ENCODE peak calls at places on chromosomes 2 and 18, in eight cellular contexts. One of them, this sample, is unnamed.

GRCh38 chr2:142893241-142893640 is 15.8 kb downstream of the KYNU start:
- DNase-seq in neural progenitor cell: no peak
- DNase-seq in type B pancreatic cell: no peak
- DNase-seq in activated B cell treated with CpG ODN at 0.5 μM for 24 hours: no peak
- DNase-seq in upper lobe of right lung: no peak
- DNase-seq in endodermal cell: no peak
- DNase-seq in DND-41: no peak
- DNase-seq in epithelial cell of proximal tubule: no peak
- DNase-seq in this sample: no peak

GRCh38 chr2:133581027-133581760 is 12.9 kb upstream of the NCKAP5 start:
- DNase-seq in neural progenitor cell: no peak
- DNase-seq in type B pancreatic cell: no peak
- DNase-seq in activated B cell treated with CpG ODN at 0.5 μM for 24 hours: no peak
- DNase-seq in upper lobe of right lung: no peak
- DNase-seq in endodermal cell: peak; percentile 68
- DNase-seq in DND-41: no peak
- DNase-seq in epithelial cell of proximal tubule: no peak
- DNase-seq in this sample: no peak

GRCh38 chr2:130768191-130768855 is 13.0 kb downstream of the AMER3 start:
- DNase-seq in neural progenitor cell: no peak
- DNase-seq in type B pancreatic cell: no peak
- DNase-seq in activated B cell treated with CpG ODN at 0.5 μM for 24 hours: no peak
- DNase-seq in upper lobe of right lung: no peak
- DNase-seq in endodermal cell: peak; percentile 67
- DNase-seq in DND-41: no peak
- DNase-seq in epithelial cell of proximal tubule: no peak
- DNase-seq in this sample: no peak

GRCh38 chr2:183950673-183951072 is 647.7 kb upstream of the ZNF804A start:
- DNase-seq in neural progenitor cell: no peak
- DNase-seq in type B pancreatic cell: no peak
- DNase-seq in activated B cell treated with CpG ODN at 0.5 μM for 24 hours: no peak
- DNase-seq in upper lobe of right lung: no peak
- DNase-seq in endodermal cell: no peak
- DNase-seq in DND-41: no peak
- DNase-seq in epithelial cell of proximal tubule: no peak
- DNase-seq in this sample: no peak

GRCh38 chr2:55232863-55233657 is 572 bp downstream of the RPS27A start:
- DNase-seq in neural progenitor cell: peak; percentile 34
- DNase-seq in type B pancreatic cell: no peak
- DNase-seq in activated B cell treated with CpG ODN at 0.5 μM for 24 hours: peak; percentile 55
- DNase-seq in upper lobe of right lung: peak; percentile 79
- DNase-seq in endodermal cell: peak; percentile 48
- DNase-seq in DND-41: peak; percentile 40
- DNase-seq in epithelial cell of proximal tubule: no peak
- DNase-seq in this sample: peak; percentile 39

GRCh38 chr18:46268662-46269061 is 164.5 kb downstream of the HAUS1 start:
- DNase-seq in neural progenitor cell: no peak
- DNase-seq in type B pancreatic cell: no peak
- DNase-seq in activated B cell treated with CpG ODN at 0.5 μM for 24 hours: no peak
- DNase-seq in upper lobe of right lung: no peak
- DNase-seq in endodermal cell: no peak
- DNase-seq in DND-41: no peak
- DNase-seq in epithelial cell of proximal tubule: no peak
- DNase-seq in this sample: no peak

GRCh38 chr18:58863539-58864145 is 1.0 kb upstream of the ZNF532 start:
- DNase-seq in neural progenitor cell: peak; percentile 87
- DNase-seq in type B pancreatic cell: peak; percentile 74
- DNase-seq in activated B cell treated with CpG ODN at 0.5 μM for 24 hours: peak; percentile 61
- DNase-seq in upper lobe of right lung: peak; percentile 82
- DNase-seq in endodermal cell: peak; percentile 65
- DNase-seq in DND-41: no peak
- DNase-seq in epithelial cell of proximal tubule: no peak
- DNase-seq in this sample: peak; percentile 68

GRCh38 chr2:208359632-208359986 is 47.0 kb upstream of the PTH2R start:
- DNase-seq in neural progenitor cell: no peak
- DNase-seq in type B pancreatic cell: no peak
- DNase-seq in activated B cell treated with CpG ODN at 0.5 μM for 24 hours: no peak
- DNase-seq in upper lobe of right lung: peak; percentile 61
- DNase-seq in endodermal cell: peak; percentile 81
- DNase-seq in DND-41: no peak
- DNase-seq in epithelial cell of proximal tubule: no peak
- DNase-seq in this sample: peak; percentile 19

GRCh38 chr2:23522726-23523410 is 137.9 kb downstream of the KLHL29 start:
- DNase-seq in neural progenitor cell: no peak
- DNase-seq in type B pancreatic cell: no peak
- DNase-seq in activated B cell treated with CpG ODN at 0.5 μM for 24 hours: no peak
- DNase-seq in upper lobe of right lung: no peak
- DNase-seq in endodermal cell: no peak
- DNase-seq in DND-41: no peak
- DNase-seq in epithelial cell of proximal tubule: no peak
- DNase-seq in this sample: no peak

GRCh38 chr2:96089356-96090180 is 26.8 kb downstream of the ADRA2B start:
- DNase-seq in neural progenitor cell: peak; percentile 44
- DNase-seq in type B pancreatic cell: no peak
- DNase-seq in activated B cell treated with CpG ODN at 0.5 μM for 24 hours: no peak
- DNase-seq in upper lobe of right lung: peak; percentile 63
- DNase-seq in endodermal cell: no peak
- DNase-seq in DND-41: peak; percentile 1
- DNase-seq in epithelial cell of proximal tubule: no peak
- DNase-seq in this sample: no peak

GRCh38 chr2:232126301-232127085 is 165.0 kb downstream of the DIS3L2 start:
- DNase-seq in neural progenitor cell: no peak
- DNase-seq in type B pancreatic cell: no peak
- DNase-seq in activated B cell treated with CpG ODN at 0.5 μM for 24 hours: no peak
- DNase-seq in upper lobe of right lung: no peak
- DNase-seq in endodermal cell: no peak
- DNase-seq in DND-41: no peak
- DNase-seq in epithelial cell of proximal tubule: no peak
- DNase-seq in this sample: no peak

DNA sequence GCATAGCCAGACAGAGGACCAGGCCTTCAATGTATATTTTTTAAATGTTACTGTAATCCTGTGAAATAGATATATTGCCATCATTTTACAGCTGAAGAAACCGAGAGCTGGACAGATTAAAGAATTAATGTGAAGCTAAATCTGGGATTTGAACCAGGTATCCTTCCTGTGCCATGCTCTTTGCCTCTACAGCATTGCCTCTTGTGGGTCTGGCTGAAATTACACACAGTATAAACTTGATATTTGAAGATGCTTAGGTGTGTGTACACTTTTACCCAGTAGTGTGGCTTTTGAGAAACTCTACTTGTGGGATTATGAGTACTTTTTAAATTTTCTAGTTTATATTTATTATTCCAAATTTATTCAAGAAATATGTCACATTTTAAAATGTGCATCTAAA is 264.5 kb downstream of the CNTNAP5 start:
- DNase-seq in neural progenitor cell: no peak
- DNase-seq in type B pancreatic cell: no peak
- DNase-seq in activated B cell treated with CpG ODN at 0.5 μM for 24 hours: no peak
- DNase-seq in upper lobe of right lung: no peak
- DNase-seq in endodermal cell: no peak
- DNase-seq in DND-41: no peak
- DNase-seq in epithelial cell of proximal tubule: no peak
- DNase-seq in this sample: no peak
- TF ChIP-seq CTCF in neural progenitor cell: peak; percentile 12
- TF ChIP-seq CTCF in type B pancreatic cell: peak; percentile 26
- TF ChIP-seq CTCF in activated B cell treated with CpG ODN at 0.5 μM for 24 hours: no peak
- TF ChIP-seq CTCF in upper lobe of right lung: no peak
- TF ChIP-seq CTCF in endodermal cell: peak; percentile 60
- TF ChIP-seq CTCF in DND-41: no peak
- TF ChIP-seq CTCF in epithelial cell of proximal tubule: no peak
- TF ChIP-seq CTCF in this sample: no peak

GRCh38 chr18:75858754-75859153 is 431.3 kb upstream of the SMIM21 start:
- DNase-seq in neural progenitor cell: no peak
- DNase-seq in type B pancreatic cell: no peak
- DNase-seq in activated B cell treated with CpG ODN at 0.5 μM for 24 hours: no peak
- DNase-seq in upper lobe of right lung: no peak
- DNase-seq in endodermal cell: no peak
- DNase-seq in DND-41: no peak
- DNase-seq in epithelial cell of proximal tubule: no peak
- DNase-seq in this sample: no peak

GRCh38 chr18:75857558-75857957 is 430.1 kb upstream of the SMIM21 start:
- DNase-seq in neural progenitor cell: no peak
- DNase-seq in type B pancreatic cell: no peak
- DNase-seq in activated B cell treated with CpG ODN at 0.5 μM for 24 hours: no peak
- DNase-seq in upper lobe of right lung: no peak
- DNase-seq in endodermal cell: no peak
- DNase-seq in DND-41: no peak
- DNase-seq in epithelial cell of proximal tubule: no peak
- DNase-seq in this sample: no peak

GRCh38 chr18:75854808-75855207 is 427.3 kb upstream of the SMIM21 start:
- DNase-seq in neural progenitor cell: no peak
- DNase-seq in type B pancreatic cell: no peak
- DNase-seq in activated B cell treated with CpG ODN at 0.5 μM for 24 hours: no peak
- DNase-seq in upper lobe of right lung: no peak
- DNase-seq in endodermal cell: no peak
- DNase-seq in DND-41: no peak
- DNase-seq in epithelial cell of proximal tubule: no peak
- DNase-seq in this sample: no peak

GRCh38 chr18:75859533-75859932 is 432.0 kb upstream of the SMIM21 start:
- DNase-seq in neural progenitor cell: no peak
- DNase-seq in type B pancreatic cell: no peak
- DNase-seq in activated B cell treated with CpG ODN at 0.5 μM for 24 hours: no peak
- DNase-seq in upper lobe of right lung: no peak
- DNase-seq in endodermal cell: no peak
- DNase-seq in DND-41: no peak
- DNase-seq in epithelial cell of proximal tubule: no peak
- DNase-seq in this sample: no peak

GRCh38 chr18:75854174-75854573 is 426.7 kb upstream of the SMIM21 start:
- DNase-seq in neural progenitor cell: peak; percentile 18
- DNase-seq in type B pancreatic cell: no peak
- DNase-seq in activated B cell treated with CpG ODN at 0.5 μM for 24 hours: no peak
- DNase-seq in upper lobe of right lung: no peak
- DNase-seq in endodermal cell: peak; percentile 80
- DNase-seq in DND-41: peak; percentile 30
- DNase-seq in epithelial cell of proximal tubule: no peak
- DNase-seq in this sample: no peak
- TF ChIP-seq CTCF in neural progenitor cell: peak; percentile 59
- TF ChIP-seq CTCF in type B pancreatic cell: peak; percentile 58
- TF ChIP-seq CTCF in activated B cell treated with CpG ODN at 0.5 μM for 24 hours: no peak
- TF ChIP-seq CTCF in upper lobe of right lung: peak; percentile 30
- TF ChIP-seq CTCF in endodermal cell: peak; percentile 81
- TF ChIP-seq CTCF in DND-41: peak; percentile 59
- TF ChIP-seq CTCF in epithelial cell of proximal tubule: peak; percentile 41
- TF ChIP-seq CTCF in this sample: peak; percentile 19

DNA sequence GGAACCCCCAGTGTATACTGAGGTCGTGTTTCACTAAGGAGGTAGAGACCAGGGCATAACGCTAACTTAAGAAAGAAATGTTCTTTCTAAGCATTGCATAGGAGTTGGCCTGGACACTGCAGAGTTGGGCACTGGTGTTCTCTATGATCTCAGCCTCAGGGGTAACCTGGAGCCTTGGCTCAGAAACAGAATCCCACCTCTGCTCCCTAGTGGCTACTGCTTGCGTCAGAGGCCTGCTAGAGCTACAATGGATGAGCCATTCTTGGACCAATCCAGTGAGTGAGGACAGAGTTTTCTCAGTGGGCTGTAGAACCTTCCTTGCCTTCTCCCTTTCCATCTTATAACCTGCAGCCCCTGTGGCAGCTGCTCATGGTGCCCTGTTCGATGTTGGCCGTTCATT is 324.4 kb upstream of the CELF4 start:
- DNase-seq in neural progenitor cell: peak; percentile 9
- DNase-seq in type B pancreatic cell: no peak
- DNase-seq in activated B cell treated with CpG ODN at 0.5 μM for 24 hours: no peak
- DNase-seq in upper lobe of right lung: no peak
- DNase-seq in endodermal cell: peak; percentile 68
- DNase-seq in DND-41: no peak
- DNase-seq in epithelial cell of proximal tubule: no peak
- DNase-seq in this sample: no peak
- TF ChIP-seq CTCF in neural progenitor cell: peak; percentile 14
- TF ChIP-seq CTCF in type B pancreatic cell: no peak
- TF ChIP-seq CTCF in activated B cell treated with CpG ODN at 0.5 μM for 24 hours: no peak
- TF ChIP-seq CTCF in upper lobe of right lung: no peak
- TF ChIP-seq CTCF in endodermal cell: peak; percentile 65
- TF ChIP-seq CTCF in DND-41: no peak
- TF ChIP-seq CTCF in epithelial cell of proximal tubule: no peak
- TF ChIP-seq CTCF in this sample: no peak

GRCh38 chr2:112767693-112768380 is 3.4 kb upstream of the CKAP2L start:
- DNase-seq in neural progenitor cell: no peak
- DNase-seq in type B pancreatic cell: no peak
- DNase-seq in activated B cell treated with CpG ODN at 0.5 μM for 24 hours: no peak
- DNase-seq in upper lobe of right lung: no peak
- DNase-seq in endodermal cell: no peak
- DNase-seq in DND-41: no peak
- DNase-seq in epithelial cell of proximal tubule: no peak
- DNase-seq in this sample: no peak

GRCh38 chr2:112764071-112765044 is at the start of gene CKAP2L:
- DNase-seq in neural progenitor cell: peak; percentile 99
- DNase-seq in type B pancreatic cell: peak; percentile 94
- DNase-seq in activated B cell treated with CpG ODN at 0.5 μM for 24 hours: peak; percentile 87
- DNase-seq in upper lobe of right lung: peak; percentile 97
- DNase-seq in endodermal cell: peak; percentile 98
- DNase-seq in DND-41: peak; percentile 99
- DNase-seq in epithelial cell of proximal tubule: peak; percentile 71
- DNase-seq in this sample: peak; percentile 97

GRCh38 chr2:112765251-112765650 is 842 bp upstream of the CKAP2L start:
- DNase-seq in neural progenitor cell: no peak
- DNase-seq in type B pancreatic cell: no peak
- DNase-seq in activated B cell treated with CpG ODN at 0.5 μM for 24 hours: no peak
- DNase-seq in upper lobe of right lung: no peak
- DNase-seq in endodermal cell: no peak
- DNase-seq in DND-41: no peak
- DNase-seq in epithelial cell of proximal tubule: no peak
- DNase-seq in this sample: no peak

GRCh38 chr2:112772322-112772721 is 7.9 kb upstream of the CKAP2L start:
- DNase-seq in neural progenitor cell: no peak
- DNase-seq in type B pancreatic cell: no peak
- DNase-seq in activated B cell treated with CpG ODN at 0.5 μM for 24 hours: no peak
- DNase-seq in upper lobe of right lung: no peak
- DNase-seq in endodermal cell: no peak
- DNase-seq in DND-41: no peak
- DNase-seq in epithelial cell of proximal tubule: no peak
- DNase-seq in this sample: no peak

GRCh38 chr2:112768432-112768831 is 4.0 kb upstream of the CKAP2L start:
- DNase-seq in neural progenitor cell: no peak
- DNase-seq in type B pancreatic cell: no peak
- DNase-seq in activated B cell treated with CpG ODN at 0.5 μM for 24 hours: no peak
- DNase-seq in upper lobe of right lung: no peak
- DNase-seq in endodermal cell: no peak
- DNase-seq in DND-41: no peak
- DNase-seq in epithelial cell of proximal tubule: no peak
- DNase-seq in this sample: no peak
- TF ChIP-seq CTCF in neural progenitor cell: no peak
- TF ChIP-seq CTCF in type B pancreatic cell: peak; percentile 32
- TF ChIP-seq CTCF in activated B cell treated with CpG ODN at 0.5 μM for 24 hours: no peak
- TF ChIP-seq CTCF in upper lobe of right lung: no peak
- TF ChIP-seq CTCF in endodermal cell: peak; percentile 43
- TF ChIP-seq CTCF in DND-41: no peak
- TF ChIP-seq CTCF in epithelial cell of proximal tubule: no peak
- TF ChIP-seq CTCF in this sample: no peak

DNA sequence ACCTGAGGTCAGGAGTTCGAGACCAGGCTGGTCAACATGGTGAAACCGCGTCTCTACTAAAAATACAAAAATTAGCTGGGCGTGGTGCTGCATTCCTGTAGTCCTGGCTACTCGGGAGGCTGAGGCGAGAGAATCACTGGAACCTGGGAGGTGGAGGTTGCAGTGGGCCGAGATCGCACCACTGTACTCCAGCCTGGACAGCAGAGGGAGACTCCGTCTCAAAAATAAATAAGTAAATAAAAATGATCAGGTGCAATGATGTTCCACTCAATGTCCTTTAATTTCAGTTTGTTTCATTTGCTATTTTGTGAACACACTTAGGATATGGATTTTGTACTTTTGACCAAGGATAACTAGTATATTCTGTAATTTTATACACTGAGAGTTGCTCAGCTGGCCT is 9.3 kb downstream of the HADHA start:
- DNase-seq in neural progenitor cell: no peak
- DNase-seq in type B pancreatic cell: no peak
- DNase-seq in activated B cell treated with CpG ODN at 0.5 μM for 24 hours: no peak
- DNase-seq in upper lobe of right lung: no peak
- DNase-seq in endodermal cell: no peak
- DNase-seq in DND-41: no peak
- DNase-seq in epithelial cell of proximal tubule: no peak
- DNase-seq in this sample: no peak
- TF ChIP-seq CTCF in neural progenitor cell: peak; percentile 47
- TF ChIP-seq CTCF in type B pancreatic cell: peak; percentile 60
- TF ChIP-seq CTCF in activated B cell treated with CpG ODN at 0.5 μM for 24 hours: no peak
- TF ChIP-seq CTCF in upper lobe of right lung: peak; percentile 33
- TF ChIP-seq CTCF in endodermal cell: peak; percentile 56
- TF ChIP-seq CTCF in DND-41: peak; percentile 35
- TF ChIP-seq CTCF in epithelial cell of proximal tubule: peak; percentile 30
- TF ChIP-seq CTCF in this sample: no peak